ENCODE peak calls at places on chromosomes 16 and 17, in four cellular contexts. One of them, this sample, is unnamed.

GRCh38 chr16:24035127-24035842 is 199.5 kb downstream of the PRKCB start:
- DNase-seq in neural progenitor cell: peak; percentile 14
- DNase-seq in PC-3: no peak
- DNase-seq in GM23338: no peak
- DNase-seq in this sample: no peak

GRCh38 chr16:72033437-72033836 is 20.9 kb upstream of the HP start:
- DNase-seq in neural progenitor cell: no peak
- DNase-seq in PC-3: no peak
- DNase-seq in GM23338: no peak
- DNase-seq in this sample: no peak

GRCh38 chr17:9987779-9988585 is 82.9 kb upstream of the RCVRN start:
- DNase-seq in neural progenitor cell: peak; percentile 59
- DNase-seq in PC-3: no peak
- DNase-seq in GM23338: peak; percentile 68
- DNase-seq in this sample: no peak

GRCh38 chr16:22322021-22322471 is 24.8 kb downstream of the POLR3E start:
- DNase-seq in neural progenitor cell: no peak
- DNase-seq in PC-3: no peak
- DNase-seq in GM23338: no peak
- DNase-seq in this sample: no peak

GRCh38 chr16:24358117-24358516 is 102.0 kb downstream of the CACNG3 start:
- DNase-seq in neural progenitor cell: no peak
- DNase-seq in PC-3: no peak
- DNase-seq in GM23338: no peak
- DNase-seq in this sample: no peak

GRCh38 chr16:19068237-19068815 is 912 bp downstream of the COQ7 start:
- DNase-seq in neural progenitor cell: no peak
- DNase-seq in PC-3: no peak
- DNase-seq in GM23338: no peak
- DNase-seq in this sample: no peak

GRCh38 chr17:79777844-79778503 is at the start of gene CBX2:
- DNase-seq in neural progenitor cell: peak; percentile 94
- DNase-seq in PC-3: peak; percentile 78
- DNase-seq in GM23338: peak; percentile 86
- DNase-seq in this sample: peak; percentile 71

GRCh38 chr17:50060951-50061712 is 5.2 kb downstream of the ITGA3 start:
- DNase-seq in neural progenitor cell: no peak
- DNase-seq in PC-3: peak; percentile 70
- DNase-seq in GM23338: no peak
- DNase-seq in this sample: no peak

GRCh38 chr17:57665128-57665527 is 80.0 kb downstream of the CCDC182 start:
- DNase-seq in neural progenitor cell: peak; percentile 39
- DNase-seq in PC-3: no peak
- DNase-seq in GM23338: peak; percentile 32
- DNase-seq in this sample: no peak

GRCh38 chr16:8108991-8109509 is 481.3 kb downstream of the TMEM114 start:
- DNase-seq in neural progenitor cell: no peak
- DNase-seq in PC-3: no peak
- DNase-seq in GM23338: no peak
- DNase-seq in this sample: peak; percentile 26

GRCh38 chr16:51937771-51938170 is 609.2 kb downstream of the TOX3 start:
- DNase-seq in neural progenitor cell: no peak
- DNase-seq in PC-3: no peak
- DNase-seq in GM23338: no peak
- DNase-seq in this sample: no peak

GRCh38 chr17:54903375-54903774 is 2.7 kb downstream of the TOM1L1 start:
- DNase-seq in neural progenitor cell: no peak
- DNase-seq in PC-3: no peak
- DNase-seq in GM23338: no peak
- DNase-seq in this sample: no peak

GRCh38 chr17:65518256-65518655 is 43.2 kb downstream of the AXIN2 start:
- DNase-seq in neural progenitor cell: no peak
- DNase-seq in PC-3: no peak
- DNase-seq in GM23338: no peak
- DNase-seq in this sample: no peak

GRCh38 chr17:42457107-42457787 is 1.4 kb upstream of the ATP6V0A1 start:
- DNase-seq in neural progenitor cell: no peak
- DNase-seq in PC-3: no peak
- DNase-seq in GM23338: no peak
- DNase-seq in this sample: peak; percentile 23

GRCh38 chr16:89536886-89537548 is 23.5 kb upstream of the RPL13 start:
- DNase-seq in neural progenitor cell: no peak
- DNase-seq in PC-3: no peak
- DNase-seq in GM23338: no peak
- DNase-seq in this sample: no peak

GRCh38 chr17:32503251-32504165 is 16.7 kb downstream of the CDK5R1 start:
- DNase-seq in neural progenitor cell: no peak
- DNase-seq in PC-3: peak; percentile 16
- DNase-seq in GM23338: no peak
- DNase-seq in this sample: peak; percentile 76

GRCh38 chr16:49484454-49484853 is 110.8 kb downstream of the C16orf78 start:
- DNase-seq in neural progenitor cell: peak; percentile 86
- DNase-seq in PC-3: no peak
- DNase-seq in GM23338: peak; percentile 87
- DNase-seq in this sample: peak; percentile 71

GRCh38 chr16:54282202-54282922 is 4.2 kb downstream of the IRX3 start:
- DNase-seq in neural progenitor cell: peak; percentile 86
- DNase-seq in PC-3: peak; percentile 4
- DNase-seq in GM23338: peak; percentile 81
- DNase-seq in this sample: no peak

GRCh38 chr17:80882926-80883685 is 108.5 kb upstream of the CHMP6 start:
- DNase-seq in neural progenitor cell: no peak
- DNase-seq in PC-3: no peak
- DNase-seq in GM23338: no peak
- DNase-seq in this sample: no peak

GRCh38 chr17:61338000-61338864 is 61.4 kb upstream of the TBX2 start:
- DNase-seq in neural progenitor cell: no peak
- DNase-seq in PC-3: peak; percentile 99
- DNase-seq in GM23338: no peak
- DNase-seq in this sample: no peak

GRCh38 chr16:29898786-29899515 is 399 bp downstream of the SEZ6L2 start:
- DNase-seq in neural progenitor cell: peak; percentile 80
- DNase-seq in PC-3: no peak
- DNase-seq in GM23338: peak; percentile 86
- DNase-seq in this sample: no peak

GRCh38 chr17:82380860-82381702 is 9.5 kb downstream of the UTS2R start:
- DNase-seq in neural progenitor cell: no peak
- DNase-seq in PC-3: peak; percentile 27
- DNase-seq in GM23338: no peak
- DNase-seq in this sample: no peak

GRCh38 chr17:47291242-47291873 is 32.4 kb upstream of the EFCAB13 start:
- DNase-seq in neural progenitor cell: no peak
- DNase-seq in PC-3: no peak
- DNase-seq in GM23338: no peak
- DNase-seq in this sample: no peak
- H2AFZ ChIP-seq in neural progenitor cell: no peak overlapping the region
- H2AFZ ChIP-seq in PC-3: no peak overlapping the region
- H2AFZ ChIP-seq in GM23338: peak overlapping the region; percentile 0
- H2AFZ ChIP-seq in this sample: no peak overlapping the region

GRCh38 chr16:69201291-69201690 is 14.3 kb downstream of the SNTB2 start:
- DNase-seq in neural progenitor cell: no peak
- DNase-seq in PC-3: no peak
- DNase-seq in GM23338: no peak
- DNase-seq in this sample: no peak
- TF ChIP-seq EZH2phosphoT487 in neural progenitor cell: no peak
- TF ChIP-seq EZH2phosphoT487 in PC-3: no peak
- TF ChIP-seq EZH2phosphoT487 in GM23338: no peak
- TF ChIP-seq EZH2phosphoT487 in this sample: no peak

DNA sequence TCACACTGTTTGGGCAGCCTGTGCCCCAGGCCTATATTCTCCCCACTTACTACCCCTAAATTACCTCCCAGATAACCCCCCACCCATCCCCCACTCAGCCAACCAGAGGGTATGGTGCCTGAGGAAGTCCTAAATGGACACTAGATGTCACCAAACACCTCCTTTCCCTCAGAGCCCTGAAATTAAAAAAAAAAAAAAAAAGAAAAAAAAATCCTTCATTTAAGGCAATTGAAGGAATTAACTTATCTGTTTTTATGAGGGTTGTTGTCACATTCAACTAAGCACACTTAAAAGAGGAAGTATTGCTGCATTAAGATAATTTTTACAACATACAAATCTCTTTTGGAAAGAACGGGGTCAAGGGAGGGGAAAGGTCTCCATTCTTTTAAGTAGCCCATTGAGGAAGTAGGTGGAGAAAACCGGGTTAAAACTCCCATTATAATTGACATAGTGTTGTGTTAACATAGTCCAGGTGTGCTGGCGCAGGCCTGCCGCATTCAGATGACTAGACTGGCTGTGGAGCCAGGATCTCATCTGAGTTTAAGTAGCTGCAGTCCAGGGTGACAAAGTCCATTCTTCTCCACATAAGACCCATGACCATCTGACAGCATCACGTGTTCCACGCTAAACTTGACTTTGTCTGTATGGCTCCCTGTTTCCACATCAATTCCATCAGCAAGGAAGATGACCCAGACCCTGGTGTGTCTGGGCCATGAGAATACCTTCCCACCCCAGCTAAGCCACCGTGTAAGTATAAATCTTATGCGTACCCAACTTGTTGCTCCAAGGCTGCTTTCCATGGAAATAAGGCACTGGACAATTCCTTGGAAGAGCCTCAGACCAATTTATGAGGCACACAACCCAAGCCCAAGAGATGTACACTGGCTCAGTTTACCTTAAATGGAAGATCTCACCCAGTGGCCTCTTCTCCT is 46.4 kb downstream of the SNX11 start:
- DNase-seq in neural progenitor cell: peak; percentile 72
- DNase-seq in PC-3: peak; percentile 64
- DNase-seq in GM23338: peak; percentile 80
- DNase-seq in this sample: peak; percentile 35
- TF ChIP-seq CTCF in neural progenitor cell: peak; percentile 68
- TF ChIP-seq CTCF in PC-3: peak; percentile 86
- TF ChIP-seq CTCF in GM23338: peak; percentile 85
- TF ChIP-seq CTCF in this sample: peak; percentile 36

GRCh38 chr17:15380447-15380846 is 39.0 kb upstream of the TEKT3 start:
- DNase-seq in neural progenitor cell: no peak
- DNase-seq in PC-3: no peak
- DNase-seq in GM23338: no peak
- DNase-seq in this sample: no peak

GRCh38 chr17:15377608-15378007 is 36.2 kb upstream of the TEKT3 start:
- DNase-seq in neural progenitor cell: peak; percentile 47
- DNase-seq in PC-3: peak; percentile 97
- DNase-seq in GM23338: peak; percentile 13
- DNase-seq in this sample: no peak

GRCh38 chr17:15379659-15380058 is 38.3 kb upstream of the TEKT3 start:
- DNase-seq in neural progenitor cell: no peak
- DNase-seq in PC-3: peak; percentile 45
- DNase-seq in GM23338: no peak
- DNase-seq in this sample: no peak

GRCh38 chr17:15377200-15377599 is 35.8 kb upstream of the TEKT3 start:
- DNase-seq in neural progenitor cell: no peak
- DNase-seq in PC-3: peak; percentile 97
- DNase-seq in GM23338: no peak
- DNase-seq in this sample: no peak

DNA sequence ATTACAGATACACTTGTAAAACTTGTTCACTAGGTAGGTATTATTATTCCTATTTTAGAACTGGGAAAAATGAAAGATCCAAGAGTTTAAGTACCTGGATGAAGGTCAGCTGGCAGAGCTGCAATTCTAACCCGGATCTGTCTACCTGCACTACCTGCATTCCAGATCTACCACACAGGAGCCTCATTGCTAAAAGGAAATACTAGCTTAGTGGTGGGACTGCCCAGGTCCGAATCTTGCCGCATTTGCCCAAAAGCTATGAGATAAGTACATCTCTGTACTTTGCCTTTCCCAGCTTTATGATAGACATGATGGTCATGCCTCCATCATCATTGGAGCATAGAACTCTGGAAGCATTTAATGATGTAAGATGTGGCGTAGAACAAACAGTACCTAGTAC is 36.8 kb upstream of the TEKT3 start:
- DNase-seq in neural progenitor cell: no peak
- DNase-seq in PC-3: no peak
- DNase-seq in GM23338: no peak
- DNase-seq in this sample: no peak
- H2AFZ ChIP-seq in neural progenitor cell: peak overlapping the region; percentile 18
- H2AFZ ChIP-seq in PC-3: peak overlapping the region; percentile 10
- H2AFZ ChIP-seq in GM23338: no peak overlapping the region
- H2AFZ ChIP-seq in this sample: no peak overlapping the region

DNA sequence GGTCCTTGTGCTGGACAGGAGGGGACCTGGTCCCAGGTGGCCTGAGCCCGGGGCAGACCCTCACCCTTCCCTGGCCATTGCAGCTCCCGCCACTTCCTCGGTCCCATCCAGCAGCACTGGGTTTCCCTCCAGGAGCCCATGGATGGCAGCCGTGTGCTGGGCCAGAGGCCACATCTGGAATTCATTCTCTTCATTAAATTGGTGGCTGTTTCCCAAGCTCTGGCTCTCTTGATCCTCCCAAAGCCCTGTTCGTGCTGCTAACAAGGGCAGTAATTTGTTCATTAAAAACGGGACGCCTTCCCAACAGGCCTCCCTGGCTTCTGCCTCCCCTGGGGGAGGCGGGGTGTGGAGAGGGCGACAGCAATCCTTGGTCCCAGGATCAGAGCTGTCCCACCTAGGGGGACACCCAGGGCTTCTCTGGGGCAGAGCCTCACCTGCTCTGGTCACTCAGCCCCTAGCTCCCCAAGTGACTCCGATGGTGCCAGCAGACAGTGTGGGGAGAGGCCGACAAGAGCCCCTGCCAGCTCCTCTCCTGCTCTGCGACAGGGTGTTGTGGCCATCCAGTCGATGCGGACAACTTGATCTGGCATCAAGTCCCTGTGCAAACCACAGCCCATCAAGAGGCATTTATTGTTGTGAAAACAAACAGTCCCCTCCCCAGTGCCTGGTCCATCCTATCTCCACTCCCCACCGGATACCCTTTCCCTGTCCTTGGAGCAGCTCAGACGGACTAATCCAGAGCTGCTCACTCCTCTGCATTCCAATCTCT is 44.0 kb downstream of the SDK2 start:
- DNase-seq in neural progenitor cell: no peak
- DNase-seq in PC-3: no peak
- DNase-seq in GM23338: no peak
- DNase-seq in this sample: no peak
- TF ChIP-seq EZH2phosphoT487 in neural progenitor cell: no peak
- TF ChIP-seq EZH2phosphoT487 in PC-3: no peak
- TF ChIP-seq EZH2phosphoT487 in GM23338: no peak
- TF ChIP-seq EZH2phosphoT487 in this sample: no peak

GRCh38 chr17:8154608-8155152 is 2.5 kb upstream of the PER1 start:
- DNase-seq in neural progenitor cell: no peak
- DNase-seq in PC-3: no peak
- DNase-seq in GM23338: no peak
- DNase-seq in this sample: no peak

GRCh38 chr17:8158267-8159031 is 4.3 kb downstream of the VAMP2 start:
- DNase-seq in neural progenitor cell: peak; percentile 87
- DNase-seq in PC-3: peak; percentile 88
- DNase-seq in GM23338: peak; percentile 96
- DNase-seq in this sample: peak; percentile 85

GRCh38 chr17:8155341-8156173 is 3.4 kb upstream of the PER1 start:
- DNase-seq in neural progenitor cell: peak; percentile 59
- DNase-seq in PC-3: no peak
- DNase-seq in GM23338: peak; percentile 49
- DNase-seq in this sample: no peak

GRCh38 chr17:8153957-8154607 is 1.9 kb upstream of the PER1 start:
- DNase-seq in neural progenitor cell: peak; percentile 96
- DNase-seq in PC-3: peak; percentile 94
- DNase-seq in GM23338: peak; percentile 96
- DNase-seq in this sample: no peak

GRCh38 chr17:8156174-8156992 is 4.2 kb upstream of the PER1 start:
- DNase-seq in neural progenitor cell: peak; percentile 100
- DNase-seq in PC-3: peak; percentile 99
- DNase-seq in GM23338: peak; percentile 100
- DNase-seq in this sample: peak; percentile 100
- TF ChIP-seq CTCF in neural progenitor cell: peak; percentile 12
- TF ChIP-seq CTCF in PC-3: no peak
- TF ChIP-seq CTCF in GM23338: no peak
- TF ChIP-seq CTCF in this sample: no peak

GRCh38 chr16:57591086-57591869 is 37.2 kb upstream of the ADGRG1 start:
- DNase-seq in neural progenitor cell: peak; percentile 85
- DNase-seq in PC-3: peak; percentile 86
- DNase-seq in GM23338: peak; percentile 87
- DNase-seq in this sample: peak; percentile 54
- H2AFZ ChIP-seq in neural progenitor cell: peak overlapping the region; percentile 89
- H2AFZ ChIP-seq in PC-3: peak overlapping the region; percentile 32
- H2AFZ ChIP-seq in GM23338: no peak overlapping the region
- H2AFZ ChIP-seq in this sample: peak overlapping the region; percentile 8